ENCODE peak calls at places on chromosomes 12 and 14, in eight cellular contexts. Y is NCI-H1105 treated with DMSO at 0.1 percent for 48 hours, S is kidney, M is substantia nigra, Q is DND-41, X is astrocyte of the spinal cord, C is HTR-8/SVneo, V is GM04503. R is an unnamed sample.

GRCh38 chr12:57459750-57460400 is at the start of gene GLI1:
- DNase-seq in S (peak; percentile 74), C (peak; percentile 47), V (no peak), Q (no peak), M (no peak), X (no peak), Y (no peak), R (peak; percentile 56)

GRCh38 chr12:30996752-30997151 is 70.2 kb downstream of the TSPAN11 start:
- DNase-seq in X (no peak), S (no peak), C (no peak), V (no peak), Y (no peak), Q (no peak), M (no peak), R (peak; percentile 16)

GRCh38 chr12:110183386-110183785 is 59.2 kb downstream of the IFT81 start:
- DNase-seq in Y (no peak), Q (no peak), S (no peak), V (no peak), M (peak; percentile 6), X (no peak), C (no peak), R (no peak)

GRCh38 chr12:69821032-69821431 is 4.0 kb upstream of the MYRFL start:
- DNase-seq in C (no peak), V (no peak), M (no peak), S (no peak), Y (peak; percentile 47), Q (no peak), X (no peak), R (no peak)

GRCh38 chr14:78222746-78223145 is 52.6 kb downstream of the NRXN3 start:
- DNase-seq in C (no peak), Q (no peak), V (no peak), M (no peak), S (no peak), X (no peak), Y (no peak), R (no peak)

GRCh38 chr12:120702629-120703028 is 7.6 kb upstream of the UNC119B start:
- DNase-seq in M (no peak), Q (no peak), V (no peak), S (no peak), X (no peak), C (no peak), Y (peak; percentile 53), R (no peak)

GRCh38 chr12:120397827-120398563 is 29.0 kb upstream of the MSI1 start:
- DNase-seq in X (peak; percentile 14), Y (no peak), Q (no peak), V (no peak), S (no peak), M (no peak), C (no peak), R (no peak)

GRCh38 chr14:22835505-22835904 is 880 bp upstream of the MMP14 start:
- DNase-seq in X (no peak), C (no peak), V (no peak), Y (no peak), M (no peak), S (no peak), Q (no peak), R (no peak)

GRCh38 chr12:104136577-104136976 is 1.4 kb downstream of the NFYB start:
- DNase-seq in Q (no peak), C (no peak), V (no peak), M (no peak), S (no peak), Y (no peak), X (peak; percentile 32), R (peak; percentile 45)

GRCh38 chr12:56308714-56309113 is 7.1 kb downstream of the CNPY2 start:
- DNase-seq in C (no peak), S (no peak), V (no peak), Q (no peak), X (no peak), M (no peak), Y (no peak), R (no peak)

GRCh38 chr12:105561981-105562726 is 231.7 kb downstream of the C12orf75 start:
- DNase-seq in C (peak; percentile 79), Q (no peak), S (peak; percentile 83), X (peak; percentile 94), Y (peak; percentile 88), V (peak; percentile 63), M (no peak), R (no peak)